ENCODE peak calls at places on chromosomes 6 and 20, in seven cellular contexts. One of them, this sample, is unnamed. For H3K4me1, the result is how much of the 10 kb centered on the place peaks cover.

GRCh38 chr20:31517373-31517772 is 3.1 kb downstream of the HM13 start:
- DNase-seq in prostate gland: peak
- DNase-seq in lung: no peak
- DNase-seq in cardiac muscle cell: peak
- DNase-seq in heart left ventricle: peak
- DNase-seq in tibial nerve: peak
- DNase-seq in A673: peak
- DNase-seq in this sample: peak

GRCh38 chr6:42819803-42820508 is 38.1 kb downstream of the BICRAL start:
- DNase-seq in A673: peak
- DNase-seq in prostate gland: no peak
- DNase-seq in tibial nerve: no peak
- DNase-seq in heart left ventricle: no peak
- DNase-seq in lung: peak
- DNase-seq in cardiac muscle cell: peak
- DNase-seq in this sample: no peak

GRCh38 chr6:121522265-121522664 is 86.8 kb downstream of the GJA1 start:
- DNase-seq in heart left ventricle: no peak
- DNase-seq in tibial nerve: no peak
- DNase-seq in cardiac muscle cell: peak
- DNase-seq in A673: no peak
- DNase-seq in prostate gland: peak
- DNase-seq in lung: no peak
- DNase-seq in this sample: no peak

GRCh38 chr20:25284131-25284601 is 36.3 kb downstream of the PYGB start:
- DNase-seq in lung: no peak
- DNase-seq in A673: no peak
- DNase-seq in heart left ventricle: peak
- DNase-seq in prostate gland: no peak
- DNase-seq in tibial nerve: no peak
- DNase-seq in cardiac muscle cell: no peak
- DNase-seq in this sample: peak

GRCh38 chr6:163463180-163463579 is 48.7 kb downstream of the QKI start:
- DNase-seq in tibial nerve: no peak
- DNase-seq in cardiac muscle cell: no peak
- DNase-seq in heart left ventricle: no peak
- DNase-seq in lung: no peak
- DNase-seq in prostate gland: no peak
- DNase-seq in A673: no peak
- DNase-seq in this sample: no peak

GRCh38 chr20:64053841-64054661 is 4.6 kb upstream of the SOX18 start:
- DNase-seq in A673: no peak
- DNase-seq in tibial nerve: no peak
- DNase-seq in lung: no peak
- DNase-seq in heart left ventricle: peak
- DNase-seq in prostate gland: no peak
- DNase-seq in cardiac muscle cell: peak
- DNase-seq in this sample: no peak

GRCh38 chr6:70599187-70599586 is 32.5 kb downstream of the SDHAF4 start:
- DNase-seq in prostate gland: no peak
- DNase-seq in A673: no peak
- DNase-seq in cardiac muscle cell: no peak
- DNase-seq in tibial nerve: no peak
- DNase-seq in lung: no peak
- DNase-seq in heart left ventricle: no peak
- DNase-seq in this sample: no peak

GRCh38 chr6:161195418-161195817 is 78.4 kb downstream of the AGPAT4 start:
- DNase-seq in cardiac muscle cell: no peak
- DNase-seq in prostate gland: no peak
- DNase-seq in tibial nerve: no peak
- DNase-seq in lung: no peak
- DNase-seq in heart left ventricle: no peak
- DNase-seq in A673: no peak
- DNase-seq in this sample: no peak

GRCh38 chr6:136744889-136745288 is 47.4 kb downstream of the MAP3K5 start:
- DNase-seq in lung: no peak
- DNase-seq in prostate gland: no peak
- DNase-seq in cardiac muscle cell: no peak
- DNase-seq in heart left ventricle: no peak
- DNase-seq in tibial nerve: no peak
- DNase-seq in A673: no peak
- DNase-seq in this sample: no peak

GRCh38 chr20:36447101-36447500 is 94.2 kb upstream of the MYL9 start:
- DNase-seq in lung: no peak
- DNase-seq in cardiac muscle cell: no peak
- DNase-seq in tibial nerve: no peak
- DNase-seq in A673: no peak
- DNase-seq in heart left ventricle: no peak
- DNase-seq in prostate gland: peak
- DNase-seq in this sample: no peak

GRCh38 chr6:130794010-130794675 is 33.1 kb upstream of the SMLR1 start:
- DNase-seq in cardiac muscle cell: no peak
- DNase-seq in heart left ventricle: no peak
- DNase-seq in tibial nerve: no peak
- DNase-seq in prostate gland: no peak
- DNase-seq in A673: no peak
- DNase-seq in lung: no peak
- DNase-seq in this sample: no peak

DNA sequence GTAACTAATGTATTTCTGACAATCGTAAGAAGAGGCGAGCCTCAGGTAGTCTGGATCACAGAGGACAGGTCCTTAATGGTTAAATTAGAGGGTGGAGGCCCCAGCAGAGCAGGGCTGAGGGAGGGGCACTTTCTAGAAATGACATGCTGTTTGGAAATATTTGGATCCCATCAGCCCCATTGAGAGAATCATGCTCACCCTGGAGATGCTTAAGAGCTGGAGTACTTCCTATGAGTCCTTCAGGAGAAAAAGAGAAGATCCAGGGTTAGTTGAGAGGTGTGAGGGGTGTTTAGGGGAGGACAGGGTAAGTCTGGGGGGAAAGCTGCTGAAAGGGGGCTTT is 123.0 kb downstream of the TCP11 start:
- DNase-seq in cardiac muscle cell: no peak
- DNase-seq in prostate gland: no peak
- DNase-seq in tibial nerve: no peak
- DNase-seq in heart left ventricle: no peak
- DNase-seq in A673: no peak
- DNase-seq in lung: no peak
- DNase-seq in this sample: no peak
- TF ChIP-seq CTCF in cardiac muscle cell: no peak
- TF ChIP-seq CTCF in prostate gland: no peak
- TF ChIP-seq CTCF in tibial nerve: no peak
- TF ChIP-seq CTCF in heart left ventricle: no peak
- TF ChIP-seq CTCF in A673: no peak
- TF ChIP-seq CTCF in lung: no peak
- TF ChIP-seq CTCF in this sample: no peak

GRCh38 chr20:49938173-49939163 is 2.3 kb downstream of the RNF114 start:
- DNase-seq in cardiac muscle cell: peak
- DNase-seq in heart left ventricle: peak
- DNase-seq in tibial nerve: peak
- DNase-seq in A673: peak
- DNase-seq in lung: no peak
- DNase-seq in prostate gland: no peak
- DNase-seq in this sample: no peak
- H3K4me1 ChIP-seq in cardiac muscle cell: under half
- H3K4me1 ChIP-seq in heart left ventricle: under half
- H3K4me1 ChIP-seq in tibial nerve: under half
- H3K4me1 ChIP-seq in A673: under half
- H3K4me1 ChIP-seq in lung: under half
- H3K4me1 ChIP-seq in prostate gland: under half
- H3K4me1 ChIP-seq in this sample: under half

DNA sequence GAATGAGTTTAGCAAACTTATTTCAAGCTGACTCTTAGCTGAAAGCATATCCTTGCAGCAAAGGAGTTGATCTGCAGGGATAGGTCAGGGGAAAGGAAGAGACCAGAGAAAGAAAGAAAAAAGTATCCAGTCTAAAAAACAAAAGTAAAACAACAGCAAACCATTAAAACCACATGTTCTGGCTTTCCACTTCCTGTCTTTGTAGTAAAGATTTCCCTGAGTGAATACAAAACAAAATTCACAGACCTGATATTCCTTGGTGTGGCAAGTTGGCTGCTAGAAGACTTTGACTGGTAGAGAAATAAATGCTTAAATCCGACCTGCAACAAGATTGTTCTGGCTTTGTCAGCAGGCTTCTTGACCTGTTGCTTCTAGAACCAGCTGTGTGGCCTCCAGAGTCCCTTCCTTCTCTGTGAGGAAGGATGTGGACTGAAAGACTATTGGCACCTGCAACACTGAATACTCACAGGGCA is 23.4 kb upstream of the MCM3 start:
- DNase-seq in heart left ventricle: no peak
- DNase-seq in tibial nerve: no peak
- DNase-seq in A673: no peak
- DNase-seq in prostate gland: no peak
- DNase-seq in lung: no peak
- DNase-seq in cardiac muscle cell: no peak
- DNase-seq in this sample: no peak
- H3K4me3 ChIP-seq in heart left ventricle: no peak
- H3K4me3 ChIP-seq in tibial nerve: no peak
- H3K4me3 ChIP-seq in A673: no peak
- H3K4me3 ChIP-seq in prostate gland: no peak
- H3K4me3 ChIP-seq in lung: no peak
- H3K4me3 ChIP-seq in cardiac muscle cell: no peak
- H3K4me3 ChIP-seq in this sample: no peak

GRCh38 chr20:4507288-4507719 is 214.4 kb upstream of the PRND start:
- DNase-seq in heart left ventricle: no peak
- DNase-seq in tibial nerve: no peak
- DNase-seq in A673: peak
- DNase-seq in cardiac muscle cell: peak
- DNase-seq in prostate gland: no peak
- DNase-seq in lung: no peak
- DNase-seq in this sample: no peak
- TF ChIP-seq CTCF in heart left ventricle: no peak
- TF ChIP-seq CTCF in tibial nerve: no peak
- TF ChIP-seq CTCF in A673: no peak
- TF ChIP-seq CTCF in cardiac muscle cell: no peak
- TF ChIP-seq CTCF in prostate gland: no peak
- TF ChIP-seq CTCF in lung: no peak
- TF ChIP-seq CTCF in this sample: no peak

This sample was measured in pancreas.